ENCODE peak calls at places on chromosomes 5 and 9, in four cellular contexts. One of them, this sample, is unnamed.

GRCh38 chr9:7315746-7316457 is 483.7 kb downstream of the DMAC1 start:
- DNase-seq in GM23248: peak; percentile 84
- DNase-seq in neural progenitor cell: no peak
- DNase-seq in fibroblast of lung: peak; percentile 70
- DNase-seq in this sample: no peak

GRCh38 chr9:36504154-36504550 is 68.5 kb upstream of the MELK start:
- DNase-seq in fibroblast of lung: no peak
- DNase-seq in GM23248: no peak
- DNase-seq in neural progenitor cell: no peak
- DNase-seq in this sample: no peak

GRCh38 chr9:18009902-18010301 is 431.0 kb downstream of the SH3GL2 start:
- DNase-seq in fibroblast of lung: no peak
- DNase-seq in neural progenitor cell: no peak
- DNase-seq in GM23248: no peak
- DNase-seq in this sample: no peak

GRCh38 chr9:117672397-117672796 is 31.8 kb upstream of the TLR4 start:
- DNase-seq in GM23248: peak; percentile 87
- DNase-seq in neural progenitor cell: no peak
- DNase-seq in fibroblast of lung: no peak
- DNase-seq in this sample: no peak

GRCh38 chr5:73668422-73669116 is 42.6 kb downstream of the ARHGEF28 start:
- DNase-seq in fibroblast of lung: no peak
- DNase-seq in neural progenitor cell: no peak
- DNase-seq in GM23248: no peak
- DNase-seq in this sample: no peak

GRCh38 chr9:80954521-80954920 is 734.8 kb downstream of the TLE1 start:
- DNase-seq in neural progenitor cell: peak; percentile 9
- DNase-seq in fibroblast of lung: no peak
- DNase-seq in GM23248: no peak
- DNase-seq in this sample: no peak

GRCh38 chr5:53276825-53277224 is 167.3 kb upstream of the MOCS2 start:
- DNase-seq in fibroblast of lung: peak; percentile 56
- DNase-seq in GM23248: no peak
- DNase-seq in neural progenitor cell: no peak
- DNase-seq in this sample: no peak

GRCh38 chr5:56002303-56002702 is 7.5 kb upstream of the IL6ST start:
- DNase-seq in neural progenitor cell: no peak
- DNase-seq in fibroblast of lung: no peak
- DNase-seq in GM23248: no peak
- DNase-seq in this sample: no peak

GRCh38 chr5:55568629-55569512 is 34.1 kb upstream of the PLPP1 start:
- DNase-seq in fibroblast of lung: no peak
- DNase-seq in neural progenitor cell: peak; percentile 62
- DNase-seq in GM23248: peak; percentile 64
- DNase-seq in this sample: no peak

GRCh38 chr5:45335346-45335745 is 360.8 kb downstream of the HCN1 start:
- DNase-seq in GM23248: no peak
- DNase-seq in fibroblast of lung: no peak
- DNase-seq in neural progenitor cell: no peak
- DNase-seq in this sample: no peak

GRCh38 chr9:79371301-79371700 is 200.5 kb upstream of the TLE4 start:
- DNase-seq in neural progenitor cell: no peak
- DNase-seq in GM23248: no peak
- DNase-seq in fibroblast of lung: no peak
- DNase-seq in this sample: no peak

GRCh38 chr9:68643901-68644809 is 60.9 kb upstream of the PIP5K1B start:
- DNase-seq in GM23248: no peak
- DNase-seq in fibroblast of lung: no peak
- DNase-seq in neural progenitor cell: peak; percentile 15
- DNase-seq in this sample: no peak

GRCh38 chr5:16076657-16077056 is 102.9 kb downstream of the MARCHF11 start:
- DNase-seq in neural progenitor cell: no peak
- DNase-seq in fibroblast of lung: no peak
- DNase-seq in GM23248: no peak
- DNase-seq in this sample: no peak

GRCh38 chr5:55993013-55993412 is 1.8 kb downstream of the IL6ST start:
- DNase-seq in GM23248: peak; percentile 51
- DNase-seq in fibroblast of lung: peak; percentile 57
- DNase-seq in neural progenitor cell: peak; percentile 11
- DNase-seq in this sample: peak; percentile 13

GRCh38 chr5:149827086-149827485 is 97.0 kb downstream of the PPARGC1B start:
- DNase-seq in fibroblast of lung: no peak
- DNase-seq in GM23248: no peak
- DNase-seq in neural progenitor cell: no peak
- DNase-seq in this sample: no peak

GRCh38 chr9:122954253-122954691 is 13.5 kb downstream of the RABGAP1 start:
- DNase-seq in fibroblast of lung: peak; percentile 48
- DNase-seq in GM23248: peak; percentile 50
- DNase-seq in neural progenitor cell: no peak
- DNase-seq in this sample: no peak

GRCh38 chr9:14525840-14526239 is 167.4 kb downstream of the ZDHHC21 start:
- DNase-seq in GM23248: no peak
- DNase-seq in fibroblast of lung: no peak
- DNase-seq in neural progenitor cell: no peak
- DNase-seq in this sample: no peak

GRCh38 chr9:17824191-17824926 is 245.5 kb downstream of the SH3GL2 start:
- DNase-seq in neural progenitor cell: peak; percentile 46
- DNase-seq in GM23248: no peak
- DNase-seq in fibroblast of lung: no peak
- DNase-seq in this sample: no peak

GRCh38 chr5:29134418-29134817 is 2059.1 kb upstream of the CDH6 start:
- DNase-seq in GM23248: no peak
- DNase-seq in fibroblast of lung: no peak
- DNase-seq in neural progenitor cell: no peak
- DNase-seq in this sample: no peak

GRCh38 chr9:75615284-75615683 is 275.2 kb upstream of the PCSK5 start:
- DNase-seq in neural progenitor cell: no peak
- DNase-seq in fibroblast of lung: no peak
- DNase-seq in GM23248: no peak
- DNase-seq in this sample: no peak

GRCh38 chr5:150644058-150644457 is 3.6 kb downstream of the SYNPO start:
- DNase-seq in fibroblast of lung: no peak
- DNase-seq in GM23248: no peak
- DNase-seq in neural progenitor cell: peak; percentile 41
- DNase-seq in this sample: no peak

GRCh38 chr5:84249918-84250635 is 134.6 kb downstream of the EDIL3 start:
- DNase-seq in GM23248: peak; percentile 84
- DNase-seq in neural progenitor cell: peak; percentile 73
- DNase-seq in fibroblast of lung: peak; percentile 48
- DNase-seq in this sample: peak; percentile 39

GRCh38 chr9:81470864-81471263 is 218.5 kb downstream of the TLE1 start:
- DNase-seq in fibroblast of lung: no peak
- DNase-seq in neural progenitor cell: no peak
- DNase-seq in GM23248: no peak
- DNase-seq in this sample: no peak

GRCh38 chr9:6184749-6185645 is 30.6 kb upstream of the IL33 start:
- DNase-seq in neural progenitor cell: no peak
- DNase-seq in GM23248: peak; percentile 65
- DNase-seq in fibroblast of lung: peak; percentile 14
- DNase-seq in this sample: no peak

GRCh38 chr5:60196382-60197113 is 303.0 kb upstream of the PDE4D start:
- DNase-seq in fibroblast of lung: peak; percentile 89
- DNase-seq in GM23248: peak; percentile 90
- DNase-seq in neural progenitor cell: no peak
- DNase-seq in this sample: peak; percentile 94

GRCh38 chr9:76557674-76558073 is 98.7 kb downstream of the GCNT1 start:
- DNase-seq in fibroblast of lung: no peak
- DNase-seq in neural progenitor cell: no peak
- DNase-seq in GM23248: peak; percentile 85
- DNase-seq in this sample: no peak

GRCh38 chr9:115952667-115953316 is 200.8 kb upstream of the PAPPA start:
- DNase-seq in neural progenitor cell: no peak
- DNase-seq in fibroblast of lung: peak; percentile 96
- DNase-seq in GM23248: peak; percentile 81
- DNase-seq in this sample: no peak

GRCh38 chr9:24793711-24794110 is 248.0 kb upstream of the IZUMO3 start:
- DNase-seq in neural progenitor cell: no peak
- DNase-seq in fibroblast of lung: no peak
- DNase-seq in GM23248: no peak
- DNase-seq in this sample: no peak

GRCh38 chr5:93787598-93787997 is 46.2 kb upstream of the POU5F2 start:
- DNase-seq in fibroblast of lung: peak; percentile 29
- DNase-seq in neural progenitor cell: no peak
- DNase-seq in GM23248: no peak
- DNase-seq in this sample: no peak

GRCh38 chr5:143182901-143183820 is 220.3 kb downstream of the NR3C1 start:
- DNase-seq in fibroblast of lung: no peak
- DNase-seq in neural progenitor cell: no peak
- DNase-seq in GM23248: peak; percentile 35
- DNase-seq in this sample: no peak

GRCh38 chr5:10301842-10302610 is 5.7 kb downstream of the CMBL start:
- DNase-seq in fibroblast of lung: no peak
- DNase-seq in GM23248: no peak
- DNase-seq in neural progenitor cell: no peak
- DNase-seq in this sample: no peak

GRCh38 chr9:935348-935965 is 41.0 kb upstream of the DMRT3 start:
- DNase-seq in fibroblast of lung: no peak
- DNase-seq in neural progenitor cell: no peak
- DNase-seq in GM23248: peak; percentile 41
- DNase-seq in this sample: no peak

GRCh38 chr9:32886021-32886420 is 102.7 kb downstream of the TMEM215 start:
- DNase-seq in GM23248: no peak
- DNase-seq in neural progenitor cell: no peak
- DNase-seq in fibroblast of lung: no peak
- DNase-seq in this sample: no peak

GRCh38 chr5:1923341-1923740 is 40.6 kb upstream of the IRX4 start:
- DNase-seq in fibroblast of lung: no peak
- DNase-seq in GM23248: no peak
- DNase-seq in neural progenitor cell: no peak
- DNase-seq in this sample: no peak

GRCh38 chr5:174323878-174324281 is 278.4 kb downstream of the NSG2 start:
- DNase-seq in GM23248: peak; percentile 60
- DNase-seq in neural progenitor cell: peak; percentile 89
- DNase-seq in fibroblast of lung: peak; percentile 60
- DNase-seq in this sample: peak; percentile 28

GRCh38 chr5:125698420-125698819 is 724.8 kb upstream of the GRAMD2B start:
- DNase-seq in neural progenitor cell: no peak
- DNase-seq in GM23248: no peak
- DNase-seq in fibroblast of lung: no peak
- DNase-seq in this sample: no peak

GRCh38 chr5:127097288-127097687 is 24.0 kb upstream of the C5orf63 start:
- DNase-seq in neural progenitor cell: no peak
- DNase-seq in fibroblast of lung: no peak
- DNase-seq in GM23248: no peak
- DNase-seq in this sample: no peak

GRCh38 chr9:115117999-115118470 is at the start of gene TNC:
- DNase-seq in neural progenitor cell: peak; percentile 87
- DNase-seq in fibroblast of lung: peak; percentile 89
- DNase-seq in GM23248: peak; percentile 88
- DNase-seq in this sample: peak; percentile 96

GRCh38 chr5:178313316-178313715 is 80.7 kb upstream of the PHYKPL start:
- DNase-seq in fibroblast of lung: no peak
- DNase-seq in GM23248: no peak
- DNase-seq in neural progenitor cell: no peak
- DNase-seq in this sample: no peak

GRCh38 chr5:172834570-172835245 is 657 bp downstream of the ERGIC1 start:
- DNase-seq in fibroblast of lung: no peak
- DNase-seq in GM23248: peak; percentile 73
- DNase-seq in neural progenitor cell: peak; percentile 62
- DNase-seq in this sample: peak; percentile 7
- H3K27ac ChIP-seq in fibroblast of lung: peak overlapping the region; percentile 83
- H3K27ac ChIP-seq in GM23248: peak overlapping the region; percentile 97
- H3K27ac ChIP-seq in neural progenitor cell: no peak overlapping the region
- H3K27ac ChIP-seq in this sample: peak overlapping the region; percentile 65

GRCh38 chr5:64690417-64691151 is at the start of gene SHISAL2B:
- DNase-seq in fibroblast of lung: peak; percentile 27
- DNase-seq in neural progenitor cell: peak; percentile 78
- DNase-seq in GM23248: peak; percentile 31
- DNase-seq in this sample: peak; percentile 26
- TF ChIP-seq EZH2 in fibroblast of lung: no peak
- TF ChIP-seq EZH2 in neural progenitor cell: peak; percentile 53
- TF ChIP-seq EZH2 in GM23248: no peak
- TF ChIP-seq EZH2 in this sample: peak; percentile 69

DNA sequence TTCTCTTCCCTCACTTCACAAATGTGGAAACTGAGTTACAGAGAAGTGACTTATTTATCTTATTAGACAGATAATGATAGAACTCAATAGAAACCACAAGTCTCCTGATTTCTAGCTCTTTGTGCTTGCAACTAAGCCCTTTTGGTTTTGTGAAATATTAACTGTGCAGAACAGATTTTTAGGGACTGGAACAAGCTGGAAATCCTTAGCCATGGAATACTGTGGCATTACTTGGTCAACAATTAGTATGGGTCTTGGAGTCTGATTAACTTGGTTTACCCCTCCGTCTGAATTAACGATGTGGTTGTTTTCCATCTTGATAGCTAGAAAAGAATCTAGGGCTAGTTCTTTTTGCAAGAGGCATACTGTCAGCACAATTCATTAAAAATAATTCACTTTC is 584 bp upstream of the KLF9 start:
- DNase-seq in neural progenitor cell: no peak
- DNase-seq in GM23248: no peak
- DNase-seq in fibroblast of lung: no peak
- DNase-seq in this sample: no peak
- H3K27ac ChIP-seq in neural progenitor cell: no peak overlapping the region
- H3K27ac ChIP-seq in GM23248: peak overlapping the region; percentile 100
- H3K27ac ChIP-seq in fibroblast of lung: peak overlapping the region; percentile 99
- H3K27ac ChIP-seq in this sample: no peak overlapping the region

GRCh38 chr9:96047741-96048115 is 172.2 kb downstream of the ERCC6L2 start:
- DNase-seq in GM23248: no peak
- DNase-seq in fibroblast of lung: no peak
- DNase-seq in neural progenitor cell: peak; percentile 50
- DNase-seq in this sample: no peak
- TF ChIP-seq EZH2 in GM23248: no peak
- TF ChIP-seq EZH2 in fibroblast of lung: no peak
- TF ChIP-seq EZH2 in neural progenitor cell: no peak
- TF ChIP-seq EZH2 in this sample: no peak

GRCh38 chr9:22159590-22159989 is 150.5 kb upstream of the CDKN2B start:
- DNase-seq in neural progenitor cell: no peak
- DNase-seq in fibroblast of lung: no peak
- DNase-seq in GM23248: no peak
- DNase-seq in this sample: no peak
- H3K27ac ChIP-seq in neural progenitor cell: no peak overlapping the region
- H3K27ac ChIP-seq in fibroblast of lung: no peak overlapping the region
- H3K27ac ChIP-seq in GM23248: peak overlapping the region; percentile 26
- H3K27ac ChIP-seq in this sample: no peak overlapping the region

DNA sequence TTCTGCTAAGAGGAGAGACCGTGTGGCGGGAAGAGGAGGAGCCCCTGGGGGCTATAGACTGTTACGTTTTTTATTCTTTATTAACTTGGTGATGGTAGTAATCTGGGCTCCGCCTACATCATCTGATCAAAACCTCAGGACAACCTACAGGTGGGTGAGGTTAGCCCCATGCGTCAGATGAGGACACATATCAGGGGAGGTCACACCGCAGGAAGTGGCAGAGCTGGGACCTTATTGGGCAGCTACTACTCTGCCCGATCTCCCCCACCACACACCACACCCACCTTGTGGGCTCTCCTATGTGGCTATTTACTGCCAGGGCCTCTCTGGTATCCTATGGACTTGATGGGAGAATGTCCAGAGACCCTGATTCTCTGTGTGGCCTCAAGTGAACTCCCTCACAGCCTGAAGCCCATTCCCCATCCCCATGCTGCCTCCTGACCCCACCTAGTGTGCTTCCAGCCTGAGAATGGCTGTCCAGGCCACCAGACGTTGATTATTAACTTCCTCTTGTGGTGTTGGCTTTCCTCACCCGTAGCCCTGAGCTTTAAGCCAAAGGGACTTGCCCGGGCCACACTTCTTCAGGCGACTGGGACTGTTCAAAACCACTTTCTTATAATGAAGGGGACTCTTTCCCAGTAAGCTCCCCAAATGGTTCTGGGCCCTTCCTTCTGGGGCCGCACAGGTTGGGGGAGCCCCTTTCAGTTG is 8.2 kb downstream of the UNC5A start:
- DNase-seq in neural progenitor cell: no peak
- DNase-seq in fibroblast of lung: no peak
- DNase-seq in GM23248: no peak
- DNase-seq in this sample: no peak
- TF ChIP-seq EZH2 in neural progenitor cell: no peak
- TF ChIP-seq EZH2 in fibroblast of lung: peak; percentile 30
- TF ChIP-seq EZH2 in GM23248: peak; percentile 10
- TF ChIP-seq EZH2 in this sample: no peak